ENCODE peak calls at places on chromosomes 1 and 21, in seven cellular contexts. K is AG10803; D is activated CD4-positive, alpha-beta memory T cell treated with anti-CD3 and anti-CD28 coated beads for 36 hours; S is AG08396; F is RWPE1; X is activated CD8-positive, alpha-beta memory T cell treated with anti-CD3 and anti-CD28 coated beads for 4 hours; V is SHP77. W is an unnamed sample.

GRCh38 chr1:238647877-238648276 is 738.5 kb upstream of the CHRM3 start:
- DNase-seq in S (peak), F (peak), X (no peak), K (peak), D (no peak), V (no peak), W (no peak)

GRCh38 chr1:167800241-167800640 is 78.5 kb downstream of the MPZL1 start:
- DNase-seq in X (no peak), S (no peak), V (no peak), D (no peak), K (no peak), F (no peak), W (no peak)

GRCh38 chr21:33109574-33110339 is 39.8 kb downstream of the OLIG1 start:
- DNase-seq in K (no peak), S (no peak), F (peak), V (no peak), D (peak), X (no peak), W (no peak)

GRCh38 chr1:84603941-84604830 is 29.9 kb upstream of the CTBS start:
- DNase-seq in K (peak), D (no peak), F (peak), X (no peak), V (peak), S (peak), W (no peak)

GRCh38 chr1:56409112-56409691 is 170.2 kb downstream of the PLPP3 start:
- DNase-seq in V (no peak), X (no peak), D (no peak), F (peak), K (peak), S (no peak), W (no peak)

GRCh38 chr1:78716186-78716585 is 66.6 kb downstream of the IFI44 start:
- DNase-seq in F (no peak), V (no peak), K (peak), S (peak), D (no peak), X (no peak), W (no peak)

GRCh38 chr1:208604295-208604694 is 360.1 kb upstream of the PLXNA2 start:
- DNase-seq in F (peak), V (no peak), X (no peak), K (peak), D (peak), S (no peak), W (no peak)

GRCh38 chr1:17458794-17459193 is 19.3 kb upstream of the RCC2 start:
- DNase-seq in D (no peak), S (no peak), V (no peak), F (no peak), X (no peak), K (no peak), W (no peak)

GRCh38 chr1:20100632-20101355 is 18.5 kb downstream of the PLA2G2D start:
- DNase-seq in D (peak), F (peak), X (no peak), S (peak), K (peak), V (no peak), W (peak)

GRCh38 chr1:67599085-67599484 is 85.9 kb upstream of the GADD45A start:
- DNase-seq in V (no peak), F (no peak), S (no peak), X (no peak), K (peak), D (no peak), W (no peak)

GRCh38 chr1:21619041-21619947 is 49.9 kb downstream of the RAP1GAP start:
- DNase-seq in K (no peak), F (no peak), D (no peak), X (no peak), S (no peak), V (no peak), W (no peak)

GRCh38 chr1:205598841-205599666 is 32.8 kb downstream of the ELK4 start:
- DNase-seq in D (peak), X (no peak), F (no peak), S (peak), K (peak), V (no peak), W (no peak)

GRCh38 chr1:198121058-198121829 is 35.6 kb upstream of the NEK7 start:
- DNase-seq in S (peak), D (no peak), X (no peak), K (peak), V (no peak), F (peak), W (no peak)

W was measured in stimulated activated naive B cell treated with anti-CD40 and anti-IgM and Interleukin-4, amounts not matched to agents 10 μg/mL and 1 μg/mL and 100 μg/mL, for 72 hours.